ENCODE peak calls at places on chromosomes 13 and 19, in nine cellular contexts. One of them, this sample, is unnamed.

GRCh38 chr19:16571689-16572331 is 405 bp downstream of the SLC35E1 start:
- DNase-seq in uterus: no peak
- DNase-seq in right lobe of liver: peak
- DNase-seq in ovary: no peak
- DNase-seq in stomach: peak
- DNase-seq in H54: no peak
- DNase-seq in A549: peak
- DNase-seq in lower leg skin: no peak
- DNase-seq in IMR-90: peak
- DNase-seq in this sample: no peak

GRCh38 chr19:19362075-19362474 is 41.4 kb downstream of the MAU2 start:
- DNase-seq in IMR-90: no peak
- DNase-seq in stomach: no peak
- DNase-seq in H54: no peak
- DNase-seq in lower leg skin: no peak
- DNase-seq in right lobe of liver: no peak
- DNase-seq in uterus: no peak
- DNase-seq in A549: no peak
- DNase-seq in ovary: no peak
- DNase-seq in this sample: no peak

GRCh38 chr13:105518086-105518485 is 1017.4 kb downstream of the EFNB2 start:
- DNase-seq in lower leg skin: no peak
- DNase-seq in uterus: no peak
- DNase-seq in IMR-90: peak
- DNase-seq in H54: no peak
- DNase-seq in A549: no peak
- DNase-seq in ovary: no peak
- DNase-seq in stomach: no peak
- DNase-seq in right lobe of liver: no peak
- DNase-seq in this sample: no peak

GRCh38 chr19:31733591-31733990 is 384.4 kb upstream of the TSHZ3 start:
- DNase-seq in stomach: no peak
- DNase-seq in right lobe of liver: no peak
- DNase-seq in A549: no peak
- DNase-seq in ovary: no peak
- DNase-seq in IMR-90: no peak
- DNase-seq in uterus: no peak
- DNase-seq in H54: no peak
- DNase-seq in lower leg skin: no peak
- DNase-seq in this sample: no peak

GRCh38 chr19:18741566-18742121 is 49.5 kb downstream of the COMP start:
- DNase-seq in A549: no peak
- DNase-seq in IMR-90: no peak
- DNase-seq in stomach: peak
- DNase-seq in H54: no peak
- DNase-seq in right lobe of liver: no peak
- DNase-seq in uterus: peak
- DNase-seq in lower leg skin: no peak
- DNase-seq in ovary: no peak
- DNase-seq in this sample: peak

GRCh38 chr19:47628058-47628771 is 19.3 kb downstream of the BICRA start:
- DNase-seq in H54: no peak
- DNase-seq in stomach: no peak
- DNase-seq in A549: no peak
- DNase-seq in right lobe of liver: no peak
- DNase-seq in lower leg skin: no peak
- DNase-seq in ovary: no peak
- DNase-seq in uterus: no peak
- DNase-seq in IMR-90: no peak
- DNase-seq in this sample: no peak

GRCh38 chr19:39557791-39558622 is 18.0 kb upstream of the EID2 start:
- DNase-seq in stomach: no peak
- DNase-seq in IMR-90: peak
- DNase-seq in H54: no peak
- DNase-seq in lower leg skin: no peak
- DNase-seq in uterus: no peak
- DNase-seq in ovary: no peak
- DNase-seq in A549: no peak
- DNase-seq in right lobe of liver: no peak
- DNase-seq in this sample: peak

GRCh38 chr13:80408270-80408669 is 67.3 kb upstream of the SPRY2 start:
- DNase-seq in stomach: no peak
- DNase-seq in A549: peak
- DNase-seq in IMR-90: no peak
- DNase-seq in H54: no peak
- DNase-seq in right lobe of liver: no peak
- DNase-seq in uterus: no peak
- DNase-seq in lower leg skin: no peak
- DNase-seq in ovary: no peak
- DNase-seq in this sample: no peak

GRCh38 chr13:26515721-26516120 is 41.8 kb upstream of the WASF3 start:
- DNase-seq in stomach: no peak
- DNase-seq in uterus: no peak
- DNase-seq in H54: no peak
- DNase-seq in A549: no peak
- DNase-seq in ovary: no peak
- DNase-seq in IMR-90: no peak
- DNase-seq in lower leg skin: no peak
- DNase-seq in right lobe of liver: no peak
- DNase-seq in this sample: no peak

GRCh38 chr19:45973564-45974338 is at the start of gene NOVA2:
- DNase-seq in lower leg skin: no peak
- DNase-seq in ovary: no peak
- DNase-seq in IMR-90: peak
- DNase-seq in A549: peak
- DNase-seq in uterus: peak
- DNase-seq in right lobe of liver: peak
- DNase-seq in H54: peak
- DNase-seq in stomach: peak
- DNase-seq in this sample: peak
- TF ChIP-seq POLR2A in lower leg skin: no peak
- TF ChIP-seq POLR2A in ovary: no peak
- TF ChIP-seq POLR2A in IMR-90: no peak
- TF ChIP-seq POLR2A in A549: no peak
- TF ChIP-seq POLR2A in uterus: peak
- TF ChIP-seq POLR2A in right lobe of liver: no peak
- TF ChIP-seq POLR2A in H54: no peak
- TF ChIP-seq POLR2A in stomach: no peak
- TF ChIP-seq POLR2A in this sample: no peak

GRCh38 chr19:15365264-15365663 is 14.3 kb downstream of the AKAP8 start:
- DNase-seq in A549: no peak
- DNase-seq in H54: no peak
- DNase-seq in ovary: no peak
- DNase-seq in stomach: no peak
- DNase-seq in IMR-90: no peak
- DNase-seq in lower leg skin: no peak
- DNase-seq in right lobe of liver: no peak
- DNase-seq in uterus: no peak
- DNase-seq in this sample: no peak
- TF ChIP-seq POLR2A in A549: no peak
- TF ChIP-seq POLR2A in H54: no peak
- TF ChIP-seq POLR2A in ovary: no peak
- TF ChIP-seq POLR2A in stomach: no peak
- TF ChIP-seq POLR2A in IMR-90: no peak
- TF ChIP-seq POLR2A in lower leg skin: no peak
- TF ChIP-seq POLR2A in right lobe of liver: no peak
- TF ChIP-seq POLR2A in uterus: no peak
- TF ChIP-seq POLR2A in this sample: no peak

DNA sequence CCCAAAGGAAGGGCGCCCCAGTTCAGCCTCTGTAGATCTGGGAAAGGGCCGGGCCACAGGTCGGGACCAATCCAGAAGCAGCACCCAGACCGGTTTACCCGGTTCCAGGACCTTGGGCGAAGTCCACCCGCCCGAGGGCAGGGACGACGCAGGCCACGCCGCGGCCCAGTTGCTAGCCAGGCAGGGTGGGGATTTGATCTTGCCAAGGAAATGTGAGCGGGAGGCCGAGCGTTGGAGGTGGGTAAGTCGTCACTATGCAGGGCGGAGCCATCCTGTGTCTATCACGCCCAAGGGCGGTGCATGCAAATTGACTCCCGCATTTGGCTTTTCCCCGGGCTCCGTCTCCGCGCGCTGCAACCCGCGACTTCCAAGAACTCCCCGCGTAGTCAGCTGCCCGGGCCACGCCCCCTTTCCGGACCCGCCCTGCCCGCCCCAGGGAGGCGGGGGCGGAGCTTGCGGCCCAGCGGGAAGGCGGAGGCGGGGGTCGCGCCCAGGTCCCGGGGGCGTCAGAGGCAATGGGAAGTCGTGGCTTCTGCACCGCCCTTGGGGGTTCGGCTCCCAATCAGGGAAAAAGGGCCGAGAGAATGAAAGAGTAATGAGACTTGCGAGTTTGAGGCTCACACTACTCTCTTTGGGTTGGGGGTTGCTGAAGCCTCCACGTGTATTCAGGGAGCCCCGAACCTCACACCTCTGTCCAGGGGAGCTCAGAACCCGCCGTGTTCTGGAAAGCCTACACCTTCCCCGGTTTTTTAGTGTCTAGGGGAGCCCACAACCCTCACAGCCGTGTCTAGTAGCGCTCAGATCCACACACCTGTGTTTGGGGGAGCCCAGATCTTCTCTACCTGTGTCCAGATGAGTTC is 12.8 kb downstream of the IER2 start:
- DNase-seq in ovary: peak
- DNase-seq in uterus: peak
- DNase-seq in A549: peak
- DNase-seq in lower leg skin: peak
- DNase-seq in H54: peak
- DNase-seq in right lobe of liver: peak
- DNase-seq in IMR-90: peak
- DNase-seq in stomach: peak
- DNase-seq in this sample: peak
- TF ChIP-seq POLR2A in ovary: peak
- TF ChIP-seq POLR2A in uterus: peak
- TF ChIP-seq POLR2A in A549: peak
- TF ChIP-seq POLR2A in lower leg skin: no peak
- TF ChIP-seq POLR2A in H54: peak
- TF ChIP-seq POLR2A in right lobe of liver: peak
- TF ChIP-seq POLR2A in IMR-90: peak
- TF ChIP-seq POLR2A in stomach: no peak
- TF ChIP-seq POLR2A in this sample: no peak

DNA sequence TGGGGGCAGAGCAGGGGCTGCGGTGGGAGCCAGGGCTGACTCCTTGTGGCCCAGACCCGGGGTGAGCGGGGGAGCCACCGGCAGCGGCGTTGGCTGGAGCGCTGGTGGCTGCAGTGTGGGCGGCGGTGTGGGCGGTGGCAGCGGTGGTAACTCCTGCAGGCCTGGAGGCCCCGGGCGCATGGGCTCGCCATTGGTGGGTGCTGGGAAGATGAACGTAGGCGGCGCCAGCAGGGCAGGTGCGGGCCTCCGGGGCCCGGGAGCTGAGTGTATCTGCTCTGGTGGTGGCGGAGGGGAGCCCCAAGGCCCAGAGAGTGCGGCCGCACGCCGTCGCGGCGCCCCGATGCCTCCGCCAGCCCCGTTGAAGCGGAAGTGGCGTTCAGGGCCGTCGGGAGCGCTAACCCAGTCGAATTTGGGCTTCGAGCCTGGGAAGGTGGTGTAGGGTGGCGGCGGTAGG is 2.0 kb downstream of the GGN start:
- DNase-seq in lower leg skin: no peak
- DNase-seq in H54: no peak
- DNase-seq in right lobe of liver: no peak
- DNase-seq in uterus: no peak
- DNase-seq in stomach: no peak
- DNase-seq in A549: no peak
- DNase-seq in IMR-90: no peak
- DNase-seq in ovary: no peak
- DNase-seq in this sample: no peak
- TF ChIP-seq POLR2A in lower leg skin: no peak
- TF ChIP-seq POLR2A in H54: no peak
- TF ChIP-seq POLR2A in right lobe of liver: no peak
- TF ChIP-seq POLR2A in uterus: no peak
- TF ChIP-seq POLR2A in stomach: no peak
- TF ChIP-seq POLR2A in A549: no peak
- TF ChIP-seq POLR2A in IMR-90: no peak
- TF ChIP-seq POLR2A in ovary: no peak
- TF ChIP-seq POLR2A in this sample: no peak

GRCh38 chr19:51108066-51108804 is at the start of gene CTU1:
- DNase-seq in lower leg skin: peak
- DNase-seq in uterus: peak
- DNase-seq in H54: peak
- DNase-seq in right lobe of liver: peak
- DNase-seq in A549: peak
- DNase-seq in ovary: peak
- DNase-seq in IMR-90: peak
- DNase-seq in stomach: peak
- DNase-seq in this sample: peak
- TF ChIP-seq POLR2A in lower leg skin: no peak
- TF ChIP-seq POLR2A in uterus: peak
- TF ChIP-seq POLR2A in H54: peak
- TF ChIP-seq POLR2A in right lobe of liver: peak
- TF ChIP-seq POLR2A in A549: peak
- TF ChIP-seq POLR2A in ovary: peak
- TF ChIP-seq POLR2A in IMR-90: peak
- TF ChIP-seq POLR2A in stomach: no peak
- TF ChIP-seq POLR2A in this sample: peak